ENCODE peak calls at places on chromosomes 11 and 22, in seven cellular contexts. P is CD4-positive, alpha-beta T cell; F is caudate nucleus; Q is RWPE1; H is adrenal gland; I is dorsolateral prefrontal cortex; Y is CD4-positive, CD25-positive, alpha-beta regulatory T cell. C is an unnamed sample.

GRCh38 chr11:63920126-63920869 is 3.3 kb upstream of the RCOR2 start:
- DNase-seq in P (no peak), F (peak; percentile 56), Q (no peak), H (peak; percentile 81), I (peak; percentile 75), Y (no peak), C (peak; percentile 79)

GRCh38 chr11:45051621-45052020 is 94.8 kb upstream of the PRDM11 start:
- DNase-seq in P (no peak), F (no peak), Q (no peak), H (no peak), I (no peak), Y (no peak), C (no peak)

GRCh38 chr22:40033586-40034380 is 39.0 kb downstream of the FAM83F start:
- DNase-seq in P (no peak), F (no peak), Q (no peak), H (no peak), I (peak; percentile 14), Y (no peak), C (no peak)

GRCh38 chr11:208177-208916 is 839 bp downstream of the RIC8A start:
- DNase-seq in P (peak; percentile 72), F (peak; percentile 35), Q (peak; percentile 73), H (peak; percentile 83), I (peak; percentile 70), Y (peak; percentile 85), C (peak; percentile 93)

GRCh38 chr22:20918663-20919220 is 1.5 kb downstream of the CRKL start:
- DNase-seq in P (no peak), F (no peak), Q (peak; percentile 44), H (no peak), I (no peak), Y (no peak), C (peak; percentile 19)

GRCh38 chr11:116976941-116977570 is 121.2 kb downstream of the SIK3 start:
- DNase-seq in P (no peak), F (no peak), Q (no peak), H (no peak), I (no peak), Y (no peak), C (no peak)

GRCh38 chr11:2090172-2091111 is 48.7 kb downstream of the IGF2 start:
- DNase-seq in P (no peak), F (no peak), Q (no peak), H (peak; percentile 11), I (no peak), Y (no peak), C (no peak)

GRCh38 chr11:95419915-95420314 is 188.9 kb upstream of the SESN3 start:
- DNase-seq in P (no peak), F (no peak), Q (peak; percentile 50), H (no peak), I (no peak), Y (no peak), C (peak; percentile 51)

GRCh38 chr11:3014943-3015342 is 22.8 kb upstream of the NAP1L4 start:
- DNase-seq in P (no peak), F (no peak), Q (no peak), H (no peak), I (no peak), Y (no peak), C (no peak)

GRCh38 chr11:73323464-73323863 is 15.4 kb downstream of the ARHGEF17 start:
- DNase-seq in P (no peak), F (no peak), Q (no peak), H (peak; percentile 69), I (no peak), Y (no peak), C (peak; percentile 75)
- H3K27ac ChIP-seq in P (no peak overlapping the region), F (peak overlapping the region; percentile 79), Q (peak overlapping the region; percentile 76), H (no peak overlapping the region), I (peak overlapping the region; percentile 38), Y (no peak overlapping the region), C (peak overlapping the region; percentile 82)

GRCh38 chr11:118570787-118571186 is 1.4 kb upstream of the ARCN1 start:
- DNase-seq in P (no peak), F (no peak), Q (no peak), H (no peak), I (no peak), Y (no peak), C (no peak)

GRCh38 chr11:118572075-118572913 is at the start of gene ARCN1:
- DNase-seq in P (peak; percentile 66), F (peak; percentile 60), Q (peak; percentile 78), H (peak; percentile 75), I (peak; percentile 72), Y (peak; percentile 81), C (peak; percentile 90)

GRCh38 chr11:118569670-118570069 is 2.5 kb upstream of the ARCN1 start:
- DNase-seq in P (no peak), F (no peak), Q (no peak), H (no peak), I (no peak), Y (no peak), C (no peak)

GRCh38 chr11:118574636-118575035 is 2.4 kb downstream of the ARCN1 start:
- DNase-seq in P (no peak), F (no peak), Q (no peak), H (no peak), I (no peak), Y (no peak), C (no peak)

DNA sequence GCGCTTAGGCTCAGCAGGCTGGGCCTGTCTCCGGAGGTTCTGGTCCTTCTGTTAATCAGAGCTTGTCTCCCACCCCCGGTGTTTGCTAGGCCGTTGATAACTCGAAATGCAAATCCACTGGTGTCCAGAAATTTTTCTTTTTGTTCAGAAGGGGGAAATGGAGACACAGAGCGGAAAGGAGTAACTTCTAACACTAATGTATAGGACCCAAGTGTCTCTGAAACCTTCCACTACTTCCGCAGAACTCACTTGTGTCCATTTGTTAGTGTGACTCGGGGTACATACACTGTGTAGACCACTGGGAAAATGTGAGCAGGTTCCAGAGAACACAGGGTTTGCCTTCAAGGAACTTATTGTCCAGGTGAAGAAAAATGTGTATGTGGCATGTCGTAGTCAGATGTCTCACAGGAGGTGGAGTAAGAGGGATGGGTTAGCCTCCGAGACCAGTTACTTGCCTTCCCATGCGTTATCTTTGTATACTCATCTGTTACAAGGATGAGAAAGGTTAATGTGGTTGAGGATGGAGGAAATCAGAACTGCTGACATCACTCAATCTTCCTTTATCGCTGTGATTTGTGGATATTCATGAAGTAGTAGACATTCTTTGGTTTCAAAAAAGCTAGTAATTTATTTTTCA is 823 bp downstream of the ARCN1 start:
- DNase-seq in P (no peak), F (no peak), Q (peak; percentile 45), H (no peak), I (no peak), Y (peak; percentile 16), C (peak; percentile 56)
- H3K27ac ChIP-seq in P (peak overlapping the region; percentile 97), F (peak overlapping the region; percentile 86), Q (peak overlapping the region; percentile 91), H (peak overlapping the region; percentile 95), I (peak overlapping the region; percentile 86), Y (peak overlapping the region; percentile 96), C (peak overlapping the region; percentile 100)

GRCh38 chr11:57213282-57214086 is 23.6 kb downstream of the APLNR start:
- DNase-seq in P (no peak), F (no peak), Q (no peak), H (no peak), I (no peak), Y (no peak), C (peak; percentile 40)
- H3K27ac ChIP-seq in P (no peak overlapping the region), F (no peak overlapping the region), Q (no peak overlapping the region), H (no peak overlapping the region), I (no peak overlapping the region), Y (no peak overlapping the region), C (peak overlapping the region; percentile 74)

GRCh38 chr11:126115253-126115540 is 52.5 kb upstream of the CDON start:
- DNase-seq in P (no peak), F (no peak), Q (no peak), H (no peak), I (no peak), Y (no peak), C (peak; percentile 68)
- H3K27ac ChIP-seq in P (no peak overlapping the region), F (no peak overlapping the region), Q (peak overlapping the region; percentile 89), H (no peak overlapping the region), I (no peak overlapping the region), Y (no peak overlapping the region), C (peak overlapping the region; percentile 67)

C was measured in hepatocyte.